ENCODE peak calls at places on chromosomes 3 and 15, in nine cellular contexts. One of them, this sample, is unnamed.

GRCh38 chr3:73563896-73564582 is 60.7 kb downstream of the PDZRN3 start:
- DNase-seq in neural crest cell: no peak
- DNase-seq in HEK293T: no peak
- DNase-seq in EL: peak; percentile 71
- DNase-seq in NCI-H345: no peak
- DNase-seq in T1000: no peak
- DNase-seq in stimulated activated naive B cell treated with anti-CD40 and anti-IgM and Interleukin-4, amounts not matched to agents 10 μg/mL and 1 μg/mL and 100 μg/mL, for 72 hours: no peak
- DNase-seq in omental fat pad: no peak
- DNase-seq in GM23248: peak; percentile 47
- DNase-seq in this sample: no peak

GRCh38 chr3:81216192-81216591 is 545.3 kb downstream of the GBE1 start:
- DNase-seq in neural crest cell: no peak
- DNase-seq in HEK293T: no peak
- DNase-seq in EL: peak; percentile 64
- DNase-seq in NCI-H345: no peak
- DNase-seq in T1000: no peak
- DNase-seq in stimulated activated naive B cell treated with anti-CD40 and anti-IgM and Interleukin-4, amounts not matched to agents 10 μg/mL and 1 μg/mL and 100 μg/mL, for 72 hours: no peak
- DNase-seq in omental fat pad: no peak
- DNase-seq in GM23248: peak; percentile 70
- DNase-seq in this sample: no peak

GRCh38 chr15:33649217-33649933 is 318.9 kb upstream of the CHRM5 start:
- DNase-seq in neural crest cell: no peak
- DNase-seq in HEK293T: no peak
- DNase-seq in EL: no peak
- DNase-seq in NCI-H345: no peak
- DNase-seq in T1000: no peak
- DNase-seq in stimulated activated naive B cell treated with anti-CD40 and anti-IgM and Interleukin-4, amounts not matched to agents 10 μg/mL and 1 μg/mL and 100 μg/mL, for 72 hours: no peak
- DNase-seq in omental fat pad: no peak
- DNase-seq in GM23248: no peak
- DNase-seq in this sample: no peak

GRCh38 chr15:70033529-70034140 is 64.1 kb downstream of the TLE3 start:
- DNase-seq in neural crest cell: no peak
- DNase-seq in HEK293T: no peak
- DNase-seq in EL: peak; percentile 63
- DNase-seq in NCI-H345: peak; percentile 65
- DNase-seq in T1000: no peak
- DNase-seq in stimulated activated naive B cell treated with anti-CD40 and anti-IgM and Interleukin-4, amounts not matched to agents 10 μg/mL and 1 μg/mL and 100 μg/mL, for 72 hours: no peak
- DNase-seq in omental fat pad: no peak
- DNase-seq in GM23248: peak; percentile 88
- DNase-seq in this sample: no peak

GRCh38 chr15:89806565-89807550 is 7.8 kb downstream of the ANPEP start:
- DNase-seq in neural crest cell: no peak
- DNase-seq in HEK293T: no peak
- DNase-seq in EL: no peak
- DNase-seq in NCI-H345: no peak
- DNase-seq in T1000: no peak
- DNase-seq in stimulated activated naive B cell treated with anti-CD40 and anti-IgM and Interleukin-4, amounts not matched to agents 10 μg/mL and 1 μg/mL and 100 μg/mL, for 72 hours: no peak
- DNase-seq in omental fat pad: no peak
- DNase-seq in GM23248: no peak
- DNase-seq in this sample: no peak

GRCh38 chr3:194689493-194689901 is 3.8 kb downstream of the FAM43A start:
- DNase-seq in neural crest cell: no peak
- DNase-seq in HEK293T: no peak
- DNase-seq in EL: peak; percentile 8
- DNase-seq in NCI-H345: no peak
- DNase-seq in T1000: no peak
- DNase-seq in stimulated activated naive B cell treated with anti-CD40 and anti-IgM and Interleukin-4, amounts not matched to agents 10 μg/mL and 1 μg/mL and 100 μg/mL, for 72 hours: no peak
- DNase-seq in omental fat pad: no peak
- DNase-seq in GM23248: peak; percentile 62
- DNase-seq in this sample: no peak

GRCh38 chr3:98917608-98918007 is 16.1 kb upstream of the DCBLD2 start:
- DNase-seq in neural crest cell: no peak
- DNase-seq in HEK293T: no peak
- DNase-seq in EL: no peak
- DNase-seq in NCI-H345: no peak
- DNase-seq in T1000: no peak
- DNase-seq in stimulated activated naive B cell treated with anti-CD40 and anti-IgM and Interleukin-4, amounts not matched to agents 10 μg/mL and 1 μg/mL and 100 μg/mL, for 72 hours: no peak
- DNase-seq in omental fat pad: no peak
- DNase-seq in GM23248: no peak
- DNase-seq in this sample: no peak

GRCh38 chr3:124075758-124076157 is 83.8 kb upstream of the ROPN1 start:
- DNase-seq in neural crest cell: no peak
- DNase-seq in HEK293T: no peak
- DNase-seq in EL: no peak
- DNase-seq in NCI-H345: no peak
- DNase-seq in T1000: no peak
- DNase-seq in stimulated activated naive B cell treated with anti-CD40 and anti-IgM and Interleukin-4, amounts not matched to agents 10 μg/mL and 1 μg/mL and 100 μg/mL, for 72 hours: no peak
- DNase-seq in omental fat pad: no peak
- DNase-seq in GM23248: peak; percentile 20
- DNase-seq in this sample: no peak

GRCh38 chr3:46700772-46701171 is 420 bp upstream of the TMIE start:
- DNase-seq in neural crest cell: no peak
- DNase-seq in HEK293T: no peak
- DNase-seq in EL: no peak
- DNase-seq in NCI-H345: peak; percentile 39
- DNase-seq in T1000: no peak
- DNase-seq in stimulated activated naive B cell treated with anti-CD40 and anti-IgM and Interleukin-4, amounts not matched to agents 10 μg/mL and 1 μg/mL and 100 μg/mL, for 72 hours: no peak
- DNase-seq in omental fat pad: no peak
- DNase-seq in GM23248: no peak
- DNase-seq in this sample: no peak

GRCh38 chr3:123110953-123111615 is 44.3 kb downstream of the PDIA5 start:
- DNase-seq in neural crest cell: no peak
- DNase-seq in HEK293T: no peak
- DNase-seq in EL: no peak
- DNase-seq in NCI-H345: no peak
- DNase-seq in T1000: no peak
- DNase-seq in stimulated activated naive B cell treated with anti-CD40 and anti-IgM and Interleukin-4, amounts not matched to agents 10 μg/mL and 1 μg/mL and 100 μg/mL, for 72 hours: no peak
- DNase-seq in omental fat pad: no peak
- DNase-seq in GM23248: no peak
- DNase-seq in this sample: no peak

This sample was measured in prostate gland.